ENCODE peak calls at places on chromosomes 3 and 15, in six cellular contexts. X, R, Y, F, P and I are unnamed samples.

GRCh38 chr3:134677196-134677986 is 26.6 kb upstream of the KY start:
- DNase-seq in X (no peak), R (no peak), Y (no peak), F (no peak), P (peak; percentile 41), I (no peak)

GRCh38 chr3:128849776-128850542 is 29.5 kb upstream of the ACAD9 start:
- DNase-seq in X (no peak), R (no peak), Y (peak; percentile 18), F (peak; percentile 50), P (no peak), I (no peak)

GRCh38 chr15:68032672-68033071 is 21.4 kb upstream of the PIAS1 start:
- DNase-seq in X (no peak), R (no peak), Y (no peak), F (no peak), P (no peak), I (no peak)

GRCh38 chr3:120425877-120426276 is 24.9 kb downstream of the FSTL1 start:
- DNase-seq in X (no peak), R (no peak), Y (peak; percentile 90), F (peak; percentile 91), P (no peak), I (no peak)

GRCh38 chr3:167733961-167734497 is 663 bp downstream of the PDCD10 start:
- DNase-seq in X (no peak), R (no peak), Y (peak; percentile 7), F (no peak), P (no peak), I (no peak)

GRCh38 chr3:71671176-71671845 is 53.9 kb downstream of the EIF4E3 start:
- DNase-seq in X (no peak), R (no peak), Y (no peak), F (no peak), P (no peak), I (no peak)

GRCh38 chr3:196144383-196145105 is 62.7 kb upstream of the TFRC start:
- DNase-seq in X (no peak), R (no peak), Y (peak; percentile 65), F (no peak), P (no peak), I (no peak)

GRCh38 chr3:123692041-123692440 is 107.2 kb upstream of the HACD2 start:
- DNase-seq in X (no peak), R (no peak), Y (no peak), F (no peak), P (no peak), I (no peak)

GRCh38 chr3:71973337-71974030 is 188.5 kb upstream of the PROK2 start:
- DNase-seq in X (no peak), R (no peak), Y (no peak), F (no peak), P (peak; percentile 12), I (no peak)

GRCh38 chr3:28835751-28836150 is 445.1 kb upstream of the RBMS3 start:
- DNase-seq in X (no peak), R (peak; percentile 49), Y (peak; percentile 17), F (no peak), P (no peak), I (no peak)

GRCh38 chr3:186772886-186773417 is 10.4 kb upstream of the EIF4A2 start:
- DNase-seq in X (peak; percentile 62), R (peak; percentile 36), Y (no peak), F (no peak), P (peak; percentile 57), I (peak; percentile 76)

GRCh38 chr3:104102386-104102785 is 1264.3 kb upstream of the ALCAM start:
- DNase-seq in X (no peak), R (no peak), Y (peak; percentile 61), F (peak; percentile 1), P (no peak), I (no peak)

GRCh38 chr3:139893264-139893962 is 41.6 kb upstream of the CLSTN2 start:
- DNase-seq in X (no peak), R (no peak), Y (no peak), F (no peak), P (peak; percentile 22), I (peak; percentile 68)

GRCh38 chr3:89697321-89697916 is 590.0 kb downstream of the EPHA3 start:
- DNase-seq in X (no peak), R (peak; percentile 24), Y (no peak), F (no peak), P (no peak), I (no peak)

GRCh38 chr3:54713455-54713854 is 214.4 kb downstream of the LRTM1 start:
- DNase-seq in X (no peak), R (no peak), Y (no peak), F (no peak), P (no peak), I (no peak)
- TF ChIP-seq CTCF in X (no peak), R (no peak), Y (no peak), F (no peak), P (no peak), I (no peak)

GRCh38 chr3:58463181-58463941 is 28.5 kb upstream of the KCTD6 start:
- DNase-seq in X (peak; percentile 77), R (peak; percentile 68), Y (peak; percentile 85), F (peak; percentile 58), P (peak; percentile 68), I (peak; percentile 80)
- H3K4me3 ChIP-seq in X (no peak overlapping the region), R (peak overlapping the region; percentile 37), Y (no peak overlapping the region), F (no peak overlapping the region), P (peak overlapping the region; percentile 1), I (peak overlapping the region; percentile 34)

DNA sequence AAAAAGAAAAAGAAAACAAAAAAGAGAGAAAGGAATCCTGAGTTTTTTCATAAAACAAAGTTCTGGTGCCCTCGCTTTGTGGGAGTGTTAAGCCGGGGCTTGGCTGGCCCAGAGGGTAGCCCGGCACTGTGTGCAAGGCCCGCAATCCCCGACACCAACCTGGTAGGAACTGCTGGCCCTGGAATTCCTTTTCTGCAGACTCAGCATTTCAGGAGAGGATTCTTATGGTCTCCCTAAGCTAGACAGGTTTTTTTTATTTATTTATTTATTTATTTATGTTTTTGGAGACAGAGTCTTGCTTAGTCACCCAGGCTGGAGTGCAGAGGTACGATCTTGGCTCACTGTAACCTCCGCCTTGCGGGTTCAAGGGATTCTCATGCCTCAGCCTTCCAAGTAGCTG is 238.8 kb downstream of the PDCD6IP start:
- DNase-seq in X (no peak), R (no peak), Y (no peak), F (no peak), P (no peak), I (no peak)
- TF ChIP-seq CTCF in X (no peak), R (no peak), Y (no peak), F (no peak), P (no peak), I (no peak)

GRCh38 chr15:90681480-90681879 is 35.7 kb upstream of the BLM start:
- DNase-seq in X (no peak), R (no peak), Y (peak; percentile 90), F (no peak), P (no peak), I (no peak)
- H3K4me3 ChIP-seq in X (no peak overlapping the region), R (no peak overlapping the region), Y (no peak overlapping the region), F (no peak overlapping the region), P (no peak overlapping the region), I (no peak overlapping the region)

DNA sequence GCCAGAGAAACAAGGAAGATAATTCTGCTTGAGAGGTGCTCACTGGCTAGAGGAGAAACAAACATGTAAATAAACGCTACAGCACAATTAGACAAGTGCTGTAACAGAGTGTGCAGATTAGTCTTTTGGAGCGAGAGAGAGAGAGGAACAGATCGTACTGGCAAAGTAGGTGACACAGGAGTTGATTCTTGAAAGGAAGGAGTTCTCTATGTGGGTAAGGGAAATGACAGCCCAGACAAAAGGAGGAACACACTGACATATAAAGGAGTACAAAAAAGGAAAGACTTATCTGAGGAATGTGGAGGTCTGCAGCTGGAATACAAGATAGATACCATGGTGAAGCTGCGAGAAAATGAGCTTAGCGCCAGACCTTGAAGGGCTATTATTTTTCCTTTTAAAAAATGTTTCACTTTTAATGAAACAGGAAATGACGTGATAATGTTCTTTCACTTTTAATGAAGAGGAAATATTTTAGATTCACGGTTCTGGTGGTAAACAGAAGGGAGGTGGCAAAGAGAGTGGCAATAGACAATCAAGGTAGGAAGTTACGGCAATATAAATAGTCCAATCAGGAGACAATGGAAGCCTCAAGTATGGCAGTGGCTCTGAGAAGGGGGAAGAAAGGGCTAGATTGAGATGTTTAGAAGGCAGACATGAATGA is 202.9 kb downstream of the VPS13C start:
- DNase-seq in X (no peak), R (no peak), Y (no peak), F (no peak), P (no peak), I (no peak)
- TF ChIP-seq CTCF in X (no peak), R (no peak), Y (no peak), F (no peak), P (no peak), I (no peak)

DNA sequence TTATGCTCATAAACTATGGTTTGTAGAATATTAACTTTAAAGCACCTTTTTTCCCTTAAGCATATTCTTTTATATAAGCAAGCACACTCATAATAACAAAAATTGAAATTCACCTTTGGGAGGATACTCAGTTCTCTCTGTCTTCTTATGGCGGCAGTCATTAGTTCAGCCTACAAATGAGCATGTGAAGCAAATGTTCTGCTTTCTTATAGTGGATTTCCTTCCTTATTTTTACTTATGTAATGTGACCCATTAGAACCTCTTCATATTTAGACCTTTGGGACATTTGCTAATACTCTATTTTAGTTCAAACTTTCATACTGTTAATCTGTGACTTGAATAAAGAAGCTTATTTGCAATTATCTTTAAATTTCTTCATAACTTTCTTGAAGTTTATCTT is at the start of gene P2RY13:
- DNase-seq in X (no peak), R (no peak), Y (no peak), F (no peak), P (no peak), I (no peak)
- H3K4me3 ChIP-seq in X (no peak within 1 kb of the TSS), R (peak within 1 kb of the TSS; percentile 17), Y (no peak within 1 kb of the TSS), F (no peak within 1 kb of the TSS), P (no peak within 1 kb of the TSS), I (peak within 1 kb of the TSS; percentile 14)

GRCh38 chr3:42116466-42116865 is 25.3 kb downstream of the TRAK1 start:
- DNase-seq in X (no peak), R (no peak), Y (no peak), F (no peak), P (no peak), I (no peak)

GRCh38 chr3:42119558-42120355 is 28.6 kb downstream of the TRAK1 start:
- DNase-seq in X (no peak), R (no peak), Y (peak; percentile 31), F (no peak), P (no peak), I (no peak)

GRCh38 chr3:42117175-42118008 is 26.2 kb downstream of the TRAK1 start:
- DNase-seq in X (peak; percentile 59), R (peak; percentile 47), Y (peak; percentile 85), F (no peak), P (peak; percentile 40), I (no peak)

GRCh38 chr3:42120866-42121265 is 29.7 kb downstream of the TRAK1 start:
- DNase-seq in X (no peak), R (no peak), Y (no peak), F (no peak), P (no peak), I (no peak)

DNA sequence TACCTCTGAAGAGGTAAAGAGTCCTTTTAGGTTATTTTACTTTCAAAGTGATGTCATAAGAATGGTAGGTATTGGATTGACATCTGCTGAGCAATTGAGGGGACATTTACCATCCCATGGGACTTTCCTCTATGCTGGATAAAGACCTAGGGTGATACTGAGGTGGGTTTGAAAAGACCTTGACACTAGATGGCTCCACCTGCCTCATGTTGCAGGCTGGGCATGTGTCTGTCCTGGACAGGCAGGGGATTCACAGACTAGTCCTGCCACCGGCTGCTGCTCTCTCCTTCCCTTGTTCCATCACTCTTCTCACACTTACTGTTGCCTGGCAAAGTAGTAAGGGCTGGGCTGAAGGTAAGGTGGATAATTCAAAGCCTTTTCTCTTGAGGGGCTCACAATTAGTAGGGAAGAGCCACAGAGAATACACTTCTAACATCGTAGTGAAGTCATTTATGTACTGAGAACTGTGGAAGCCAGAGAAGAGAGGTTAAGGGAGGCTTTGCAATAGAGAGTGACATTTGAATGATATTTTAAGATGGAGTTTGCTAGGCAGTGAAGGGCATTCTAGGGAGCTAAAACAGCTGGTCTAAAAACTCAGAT is 27.7 kb downstream of the TRAK1 start:
- DNase-seq in X (no peak), R (no peak), Y (peak; percentile 50), F (no peak), P (no peak), I (no peak)
- TF ChIP-seq CTCF in X (peak; percentile 16), R (no peak), Y (peak; percentile 54), F (peak; percentile 45), P (peak; percentile 47), I (peak; percentile 54)